ENCODE peak calls at places on chromosomes 16 and 17, in eight cellular contexts. One of them, this sample, is unnamed.

GRCh38 chr16:2471016-2471652 is at the start of gene NTN3:
- DNase-seq in bronchial epithelial cell: no peak
- DNase-seq in activated naive CD8-positive, alpha-beta T cell treated with anti-CD3 and anti-CD28 coated beads for 36 hours: peak
- DNase-seq in Karpas-422: peak
- DNase-seq in NCI-H446: peak
- DNase-seq in head of caudate nucleus: no peak
- DNase-seq in NCI-H510A treated with DMSO at 0.1 percent for 48 hours: no peak
- DNase-seq in stimulated activated CD4-positive, alpha-beta T cell treated with anti-CD3 and anti-CD28 coated beads, Interleukin-15, amount 100 ng/mL, for 1 hour: no peak
- DNase-seq in this sample: no peak

GRCh38 chr16:17676171-17676570 is 205.4 kb upstream of the XYLT1 start:
- DNase-seq in bronchial epithelial cell: no peak
- DNase-seq in activated naive CD8-positive, alpha-beta T cell treated with anti-CD3 and anti-CD28 coated beads for 36 hours: no peak
- DNase-seq in Karpas-422: no peak
- DNase-seq in NCI-H446: no peak
- DNase-seq in head of caudate nucleus: no peak
- DNase-seq in NCI-H510A treated with DMSO at 0.1 percent for 48 hours: no peak
- DNase-seq in stimulated activated CD4-positive, alpha-beta T cell treated with anti-CD3 and anti-CD28 coated beads, Interleukin-15, amount 100 ng/mL, for 1 hour: no peak
- DNase-seq in this sample: no peak

GRCh38 chr16:67207857-67208524 is 9.1 kb downstream of the ELMO3 start:
- DNase-seq in bronchial epithelial cell: peak
- DNase-seq in activated naive CD8-positive, alpha-beta T cell treated with anti-CD3 and anti-CD28 coated beads for 36 hours: no peak
- DNase-seq in Karpas-422: no peak
- DNase-seq in NCI-H446: no peak
- DNase-seq in head of caudate nucleus: no peak
- DNase-seq in NCI-H510A treated with DMSO at 0.1 percent for 48 hours: no peak
- DNase-seq in stimulated activated CD4-positive, alpha-beta T cell treated with anti-CD3 and anti-CD28 coated beads, Interleukin-15, amount 100 ng/mL, for 1 hour: no peak
- DNase-seq in this sample: no peak

GRCh38 chr16:89581861-89582563 is 6.5 kb downstream of the CPNE7 start:
- DNase-seq in bronchial epithelial cell: peak
- DNase-seq in activated naive CD8-positive, alpha-beta T cell treated with anti-CD3 and anti-CD28 coated beads for 36 hours: no peak
- DNase-seq in Karpas-422: no peak
- DNase-seq in NCI-H446: no peak
- DNase-seq in head of caudate nucleus: no peak
- DNase-seq in NCI-H510A treated with DMSO at 0.1 percent for 48 hours: no peak
- DNase-seq in stimulated activated CD4-positive, alpha-beta T cell treated with anti-CD3 and anti-CD28 coated beads, Interleukin-15, amount 100 ng/mL, for 1 hour: no peak
- DNase-seq in this sample: no peak

GRCh38 chr16:22743401-22743800 is 70.6 kb upstream of the HS3ST2 start:
- DNase-seq in bronchial epithelial cell: no peak
- DNase-seq in activated naive CD8-positive, alpha-beta T cell treated with anti-CD3 and anti-CD28 coated beads for 36 hours: no peak
- DNase-seq in Karpas-422: no peak
- DNase-seq in NCI-H446: no peak
- DNase-seq in head of caudate nucleus: no peak
- DNase-seq in NCI-H510A treated with DMSO at 0.1 percent for 48 hours: no peak
- DNase-seq in stimulated activated CD4-positive, alpha-beta T cell treated with anti-CD3 and anti-CD28 coated beads, Interleukin-15, amount 100 ng/mL, for 1 hour: no peak
- DNase-seq in this sample: no peak

GRCh38 chr16:26857371-26857770 is 209.4 kb upstream of the C16orf82 start:
- DNase-seq in bronchial epithelial cell: no peak
- DNase-seq in activated naive CD8-positive, alpha-beta T cell treated with anti-CD3 and anti-CD28 coated beads for 36 hours: no peak
- DNase-seq in Karpas-422: no peak
- DNase-seq in NCI-H446: no peak
- DNase-seq in head of caudate nucleus: no peak
- DNase-seq in NCI-H510A treated with DMSO at 0.1 percent for 48 hours: no peak
- DNase-seq in stimulated activated CD4-positive, alpha-beta T cell treated with anti-CD3 and anti-CD28 coated beads, Interleukin-15, amount 100 ng/mL, for 1 hour: no peak
- DNase-seq in this sample: no peak

GRCh38 chr17:69031839-69032238 is 28.9 kb downstream of the ABCA9 start:
- DNase-seq in bronchial epithelial cell: no peak
- DNase-seq in activated naive CD8-positive, alpha-beta T cell treated with anti-CD3 and anti-CD28 coated beads for 36 hours: no peak
- DNase-seq in Karpas-422: no peak
- DNase-seq in NCI-H446: no peak
- DNase-seq in head of caudate nucleus: no peak
- DNase-seq in NCI-H510A treated with DMSO at 0.1 percent for 48 hours: no peak
- DNase-seq in stimulated activated CD4-positive, alpha-beta T cell treated with anti-CD3 and anti-CD28 coated beads, Interleukin-15, amount 100 ng/mL, for 1 hour: no peak
- DNase-seq in this sample: no peak

GRCh38 chr16:20004931-20005330 is 68.8 kb downstream of the GPR139 start:
- DNase-seq in bronchial epithelial cell: no peak
- DNase-seq in activated naive CD8-positive, alpha-beta T cell treated with anti-CD3 and anti-CD28 coated beads for 36 hours: no peak
- DNase-seq in Karpas-422: no peak
- DNase-seq in NCI-H446: no peak
- DNase-seq in head of caudate nucleus: no peak
- DNase-seq in NCI-H510A treated with DMSO at 0.1 percent for 48 hours: no peak
- DNase-seq in stimulated activated CD4-positive, alpha-beta T cell treated with anti-CD3 and anti-CD28 coated beads, Interleukin-15, amount 100 ng/mL, for 1 hour: no peak
- DNase-seq in this sample: no peak

GRCh38 chr17:81528651-81529436 is 667 bp downstream of the FSCN2 start:
- DNase-seq in bronchial epithelial cell: no peak
- DNase-seq in activated naive CD8-positive, alpha-beta T cell treated with anti-CD3 and anti-CD28 coated beads for 36 hours: no peak
- DNase-seq in Karpas-422: no peak
- DNase-seq in NCI-H446: no peak
- DNase-seq in head of caudate nucleus: no peak
- DNase-seq in NCI-H510A treated with DMSO at 0.1 percent for 48 hours: peak
- DNase-seq in stimulated activated CD4-positive, alpha-beta T cell treated with anti-CD3 and anti-CD28 coated beads, Interleukin-15, amount 100 ng/mL, for 1 hour: no peak
- DNase-seq in this sample: no peak

GRCh38 chr16:15958703-15959348 is 9.4 kb downstream of the ABCC1 start:
- DNase-seq in bronchial epithelial cell: no peak
- DNase-seq in activated naive CD8-positive, alpha-beta T cell treated with anti-CD3 and anti-CD28 coated beads for 36 hours: no peak
- DNase-seq in Karpas-422: no peak
- DNase-seq in NCI-H446: no peak
- DNase-seq in head of caudate nucleus: peak
- DNase-seq in NCI-H510A treated with DMSO at 0.1 percent for 48 hours: no peak
- DNase-seq in stimulated activated CD4-positive, alpha-beta T cell treated with anti-CD3 and anti-CD28 coated beads, Interleukin-15, amount 100 ng/mL, for 1 hour: no peak
- DNase-seq in this sample: no peak

GRCh38 chr17:12952012-12952411 is 65.8 kb downstream of the ELAC2 start:
- DNase-seq in bronchial epithelial cell: no peak
- DNase-seq in activated naive CD8-positive, alpha-beta T cell treated with anti-CD3 and anti-CD28 coated beads for 36 hours: no peak
- DNase-seq in Karpas-422: no peak
- DNase-seq in NCI-H446: no peak
- DNase-seq in head of caudate nucleus: no peak
- DNase-seq in NCI-H510A treated with DMSO at 0.1 percent for 48 hours: no peak
- DNase-seq in stimulated activated CD4-positive, alpha-beta T cell treated with anti-CD3 and anti-CD28 coated beads, Interleukin-15, amount 100 ng/mL, for 1 hour: no peak
- DNase-seq in this sample: no peak

GRCh38 chr16:4386951-4387565 is 15.4 kb downstream of the VASN start:
- DNase-seq in bronchial epithelial cell: peak
- DNase-seq in activated naive CD8-positive, alpha-beta T cell treated with anti-CD3 and anti-CD28 coated beads for 36 hours: no peak
- DNase-seq in Karpas-422: no peak
- DNase-seq in NCI-H446: no peak
- DNase-seq in head of caudate nucleus: no peak
- DNase-seq in NCI-H510A treated with DMSO at 0.1 percent for 48 hours: no peak
- DNase-seq in stimulated activated CD4-positive, alpha-beta T cell treated with anti-CD3 and anti-CD28 coated beads, Interleukin-15, amount 100 ng/mL, for 1 hour: no peak
- DNase-seq in this sample: no peak

GRCh38 chr16:11901091-11901490 is 14.7 kb downstream of the GSPT1 start:
- DNase-seq in bronchial epithelial cell: no peak
- DNase-seq in activated naive CD8-positive, alpha-beta T cell treated with anti-CD3 and anti-CD28 coated beads for 36 hours: no peak
- DNase-seq in Karpas-422: no peak
- DNase-seq in NCI-H446: no peak
- DNase-seq in head of caudate nucleus: no peak
- DNase-seq in NCI-H510A treated with DMSO at 0.1 percent for 48 hours: no peak
- DNase-seq in stimulated activated CD4-positive, alpha-beta T cell treated with anti-CD3 and anti-CD28 coated beads, Interleukin-15, amount 100 ng/mL, for 1 hour: no peak
- DNase-seq in this sample: no peak

GRCh38 chr17:31815212-31815611 is 43.8 kb downstream of the COPRS start:
- DNase-seq in bronchial epithelial cell: no peak
- DNase-seq in activated naive CD8-positive, alpha-beta T cell treated with anti-CD3 and anti-CD28 coated beads for 36 hours: no peak
- DNase-seq in Karpas-422: no peak
- DNase-seq in NCI-H446: no peak
- DNase-seq in head of caudate nucleus: no peak
- DNase-seq in NCI-H510A treated with DMSO at 0.1 percent for 48 hours: no peak
- DNase-seq in stimulated activated CD4-positive, alpha-beta T cell treated with anti-CD3 and anti-CD28 coated beads, Interleukin-15, amount 100 ng/mL, for 1 hour: no peak
- DNase-seq in this sample: no peak

GRCh38 chr17:28916302-28916934 is 13.5 kb upstream of the DHRS13 start:
- DNase-seq in bronchial epithelial cell: peak
- DNase-seq in activated naive CD8-positive, alpha-beta T cell treated with anti-CD3 and anti-CD28 coated beads for 36 hours: no peak
- DNase-seq in Karpas-422: peak
- DNase-seq in NCI-H446: peak
- DNase-seq in head of caudate nucleus: peak
- DNase-seq in NCI-H510A treated with DMSO at 0.1 percent for 48 hours: peak
- DNase-seq in stimulated activated CD4-positive, alpha-beta T cell treated with anti-CD3 and anti-CD28 coated beads, Interleukin-15, amount 100 ng/mL, for 1 hour: no peak
- DNase-seq in this sample: no peak

GRCh38 chr17:40680998-40681397 is 16.0 kb upstream of the KRT222 start:
- DNase-seq in bronchial epithelial cell: no peak
- DNase-seq in activated naive CD8-positive, alpha-beta T cell treated with anti-CD3 and anti-CD28 coated beads for 36 hours: no peak
- DNase-seq in Karpas-422: no peak
- DNase-seq in NCI-H446: no peak
- DNase-seq in head of caudate nucleus: no peak
- DNase-seq in NCI-H510A treated with DMSO at 0.1 percent for 48 hours: no peak
- DNase-seq in stimulated activated CD4-positive, alpha-beta T cell treated with anti-CD3 and anti-CD28 coated beads, Interleukin-15, amount 100 ng/mL, for 1 hour: no peak
- DNase-seq in this sample: no peak

GRCh38 chr16:17470871-17471744 is at the start of gene XYLT1:
- DNase-seq in bronchial epithelial cell: peak
- DNase-seq in activated naive CD8-positive, alpha-beta T cell treated with anti-CD3 and anti-CD28 coated beads for 36 hours: peak
- DNase-seq in Karpas-422: peak
- DNase-seq in NCI-H446: no peak
- DNase-seq in head of caudate nucleus: peak
- DNase-seq in NCI-H510A treated with DMSO at 0.1 percent for 48 hours: peak
- DNase-seq in stimulated activated CD4-positive, alpha-beta T cell treated with anti-CD3 and anti-CD28 coated beads, Interleukin-15, amount 100 ng/mL, for 1 hour: peak
- DNase-seq in this sample: peak

GRCh38 chr17:36469733-36470132 is 16.7 kb upstream of the ZNHIT3 start:
- DNase-seq in bronchial epithelial cell: no peak
- DNase-seq in activated naive CD8-positive, alpha-beta T cell treated with anti-CD3 and anti-CD28 coated beads for 36 hours: no peak
- DNase-seq in Karpas-422: no peak
- DNase-seq in NCI-H446: no peak
- DNase-seq in head of caudate nucleus: no peak
- DNase-seq in NCI-H510A treated with DMSO at 0.1 percent for 48 hours: no peak
- DNase-seq in stimulated activated CD4-positive, alpha-beta T cell treated with anti-CD3 and anti-CD28 coated beads, Interleukin-15, amount 100 ng/mL, for 1 hour: no peak
- DNase-seq in this sample: no peak

GRCh38 chr16:4514606-4515005 is 24.0 kb downstream of the CDIP1 start:
- DNase-seq in bronchial epithelial cell: no peak
- DNase-seq in activated naive CD8-positive, alpha-beta T cell treated with anti-CD3 and anti-CD28 coated beads for 36 hours: no peak
- DNase-seq in Karpas-422: no peak
- DNase-seq in NCI-H446: no peak
- DNase-seq in head of caudate nucleus: no peak
- DNase-seq in NCI-H510A treated with DMSO at 0.1 percent for 48 hours: no peak
- DNase-seq in stimulated activated CD4-positive, alpha-beta T cell treated with anti-CD3 and anti-CD28 coated beads, Interleukin-15, amount 100 ng/mL, for 1 hour: no peak
- DNase-seq in this sample: no peak

GRCh38 chr17:73952498-73953205 is 250.8 kb upstream of the RPL38 start:
- DNase-seq in bronchial epithelial cell: no peak
- DNase-seq in activated naive CD8-positive, alpha-beta T cell treated with anti-CD3 and anti-CD28 coated beads for 36 hours: peak
- DNase-seq in Karpas-422: no peak
- DNase-seq in NCI-H446: no peak
- DNase-seq in head of caudate nucleus: peak
- DNase-seq in NCI-H510A treated with DMSO at 0.1 percent for 48 hours: peak
- DNase-seq in stimulated activated CD4-positive, alpha-beta T cell treated with anti-CD3 and anti-CD28 coated beads, Interleukin-15, amount 100 ng/mL, for 1 hour: peak
- DNase-seq in this sample: no peak

GRCh38 chr16:66133641-66134402 is 232.7 kb upstream of the CDH5 start:
- DNase-seq in bronchial epithelial cell: no peak
- DNase-seq in activated naive CD8-positive, alpha-beta T cell treated with anti-CD3 and anti-CD28 coated beads for 36 hours: no peak
- DNase-seq in Karpas-422: peak
- DNase-seq in NCI-H446: no peak
- DNase-seq in head of caudate nucleus: no peak
- DNase-seq in NCI-H510A treated with DMSO at 0.1 percent for 48 hours: no peak
- DNase-seq in stimulated activated CD4-positive, alpha-beta T cell treated with anti-CD3 and anti-CD28 coated beads, Interleukin-15, amount 100 ng/mL, for 1 hour: no peak
- DNase-seq in this sample: no peak

GRCh38 chr17:74778960-74779359 is 2.8 kb upstream of the NAT9 start:
- DNase-seq in bronchial epithelial cell: no peak
- DNase-seq in activated naive CD8-positive, alpha-beta T cell treated with anti-CD3 and anti-CD28 coated beads for 36 hours: no peak
- DNase-seq in Karpas-422: no peak
- DNase-seq in NCI-H446: no peak
- DNase-seq in head of caudate nucleus: no peak
- DNase-seq in NCI-H510A treated with DMSO at 0.1 percent for 48 hours: no peak
- DNase-seq in stimulated activated CD4-positive, alpha-beta T cell treated with anti-CD3 and anti-CD28 coated beads, Interleukin-15, amount 100 ng/mL, for 1 hour: no peak
- DNase-seq in this sample: no peak

GRCh38 chr16:30996324-30996999 is 11.5 kb downstream of the HSD3B7 start:
- DNase-seq in bronchial epithelial cell: peak
- DNase-seq in activated naive CD8-positive, alpha-beta T cell treated with anti-CD3 and anti-CD28 coated beads for 36 hours: no peak
- DNase-seq in Karpas-422: no peak
- DNase-seq in NCI-H446: no peak
- DNase-seq in head of caudate nucleus: no peak
- DNase-seq in NCI-H510A treated with DMSO at 0.1 percent for 48 hours: no peak
- DNase-seq in stimulated activated CD4-positive, alpha-beta T cell treated with anti-CD3 and anti-CD28 coated beads, Interleukin-15, amount 100 ng/mL, for 1 hour: no peak
- DNase-seq in this sample: no peak

GRCh38 chr17:54307326-54307725 is 484.6 kb downstream of the KIF2B start:
- DNase-seq in bronchial epithelial cell: peak
- DNase-seq in activated naive CD8-positive, alpha-beta T cell treated with anti-CD3 and anti-CD28 coated beads for 36 hours: no peak
- DNase-seq in Karpas-422: no peak
- DNase-seq in NCI-H446: no peak
- DNase-seq in head of caudate nucleus: no peak
- DNase-seq in NCI-H510A treated with DMSO at 0.1 percent for 48 hours: no peak
- DNase-seq in stimulated activated CD4-positive, alpha-beta T cell treated with anti-CD3 and anti-CD28 coated beads, Interleukin-15, amount 100 ng/mL, for 1 hour: no peak
- DNase-seq in this sample: no peak

GRCh38 chr17:73850426-73850825 is 206.2 kb upstream of the SDK2 start:
- DNase-seq in bronchial epithelial cell: no peak
- DNase-seq in activated naive CD8-positive, alpha-beta T cell treated with anti-CD3 and anti-CD28 coated beads for 36 hours: no peak
- DNase-seq in Karpas-422: no peak
- DNase-seq in NCI-H446: no peak
- DNase-seq in head of caudate nucleus: no peak
- DNase-seq in NCI-H510A treated with DMSO at 0.1 percent for 48 hours: no peak
- DNase-seq in stimulated activated CD4-positive, alpha-beta T cell treated with anti-CD3 and anti-CD28 coated beads, Interleukin-15, amount 100 ng/mL, for 1 hour: no peak
- DNase-seq in this sample: no peak

GRCh38 chr17:52517176-52517575 is 358.7 kb upstream of the CA10 start:
- DNase-seq in bronchial epithelial cell: no peak
- DNase-seq in activated naive CD8-positive, alpha-beta T cell treated with anti-CD3 and anti-CD28 coated beads for 36 hours: no peak
- DNase-seq in Karpas-422: no peak
- DNase-seq in NCI-H446: no peak
- DNase-seq in head of caudate nucleus: no peak
- DNase-seq in NCI-H510A treated with DMSO at 0.1 percent for 48 hours: no peak
- DNase-seq in stimulated activated CD4-positive, alpha-beta T cell treated with anti-CD3 and anti-CD28 coated beads, Interleukin-15, amount 100 ng/mL, for 1 hour: no peak
- DNase-seq in this sample: no peak

GRCh38 chr16:8955828-8956227 is 7.9 kb downstream of the USP7 start:
- DNase-seq in bronchial epithelial cell: no peak
- DNase-seq in activated naive CD8-positive, alpha-beta T cell treated with anti-CD3 and anti-CD28 coated beads for 36 hours: no peak
- DNase-seq in Karpas-422: no peak
- DNase-seq in NCI-H446: no peak
- DNase-seq in head of caudate nucleus: no peak
- DNase-seq in NCI-H510A treated with DMSO at 0.1 percent for 48 hours: no peak
- DNase-seq in stimulated activated CD4-positive, alpha-beta T cell treated with anti-CD3 and anti-CD28 coated beads, Interleukin-15, amount 100 ng/mL, for 1 hour: no peak
- DNase-seq in this sample: no peak